ENCODE peak calls at places on chromosomes 4 and X, in eight cellular contexts. W is HEK293T; K is glutamatergic neuron; L is naive thymus-derived CD4-positive, alpha-beta T cell; V is NCI-H1417; A is mucosa of descending colon; S is KBM-7; I is GM03348. Y is an unnamed sample.

GRCh38 chrX:634306-634958 is 3.8 kb downstream of the SHOX start:
- DNase-seq in W (no peak), K (no peak), L (no peak), V (no peak), A (no peak), S (no peak), I (no peak), Y (no peak)

GRCh38 chrX:111123125-111123524 is 27.1 kb downstream of the PAK3 start:
- DNase-seq in W (no peak), K (no peak), L (no peak), V (no peak), A (no peak), S (no peak), I (no peak), Y (no peak)

GRCh38 chrX:124719060-124719459 is 372.7 kb downstream of the SH2D1A start:
- DNase-seq in W (no peak), K (no peak), L (no peak), V (peak), A (no peak), S (no peak), I (no peak), Y (no peak)

GRCh38 chrX:120125444-120125843 is 9.7 kb upstream of the RHOXF1 start:
- DNase-seq in W (no peak), K (no peak), L (no peak), V (no peak), A (no peak), S (no peak), I (no peak), Y (peak)

GRCh38 chr4:95510145-95510544 is 38.6 kb downstream of the UNC5C start:
- DNase-seq in W (no peak), K (no peak), L (no peak), V (no peak), A (no peak), S (no peak), I (peak), Y (peak)

GRCh38 chr4:102868153-102868781 is 525 bp upstream of the CISD2 start:
- DNase-seq in W (no peak), K (peak), L (no peak), V (no peak), A (peak), S (no peak), I (no peak), Y (no peak)

GRCh38 chr4:180060159-180060889 is 2182.9 kb upstream of the TENM3 start:
- DNase-seq in W (peak), K (no peak), L (no peak), V (peak), A (no peak), S (peak), I (no peak), Y (peak)

GRCh38 chr4:143025111-143025704 is 159.5 kb upstream of the USP38 start:
- DNase-seq in W (no peak), K (no peak), L (no peak), V (peak), A (no peak), S (peak), I (peak), Y (peak)

GRCh38 chr4:5338511-5338910 is 287.2 kb downstream of the STK32B start:
- DNase-seq in W (no peak), K (no peak), L (no peak), V (no peak), A (no peak), S (no peak), I (peak), Y (no peak)

GRCh38 chr4:6542951-6543350 is 32.0 kb upstream of the MAN2B2 start:
- DNase-seq in W (no peak), K (peak), L (no peak), V (no peak), A (peak), S (no peak), I (no peak), Y (no peak)

GRCh38 chrX:48711929-48712505 is 15.5 kb downstream of the SUV39H1 start:
- DNase-seq in W (no peak), K (no peak), L (no peak), V (no peak), A (no peak), S (no peak), I (no peak), Y (no peak)